ENCODE peak calls at places on chromosome 9, in ten cellular contexts. I is CD8-positive, alpha-beta memory T cell; R is GM06990; T is activated CD4-positive, alpha-beta T cell treated with anti-CD3 and anti-CD28 coated beads, Interleukin-2, amount 10 ng/mL, durations not matched to agents 7 days and 5 days; S is adrenal gland; O is astrocyte of the cerebellum; L is foreskin fibroblast; W is heart right ventricle; P is epithelial cell of esophagus; D is CD8-positive, alpha-beta T cell. Z is an unnamed sample.

GRCh38 chr9:129111762-129112151 is 542 bp downstream of the PTPA start:
- DNase-seq in W (peak; percentile 43), I (no peak), S (no peak), O (no peak), D (peak; percentile 52), L (peak; percentile 41), P (peak; percentile 41), T (peak; percentile 38), R (peak; percentile 69), Z (peak; percentile 52)

GRCh38 chr9:101388507-101388993 is 3.7 kb upstream of the BAAT start:
- DNase-seq in D (no peak), O (no peak), P (peak; percentile 33), R (no peak), W (no peak), T (no peak), I (no peak), S (no peak), L (no peak), Z (no peak)

GRCh38 chr9:135247174-135247930 is 159.9 kb downstream of the OLFM1 start:
- DNase-seq in S (no peak), L (no peak), R (no peak), P (no peak), O (no peak), W (no peak), D (no peak), I (no peak), T (no peak), Z (no peak)

GRCh38 chr9:37410969-37411785 is 11.3 kb upstream of the GRHPR start:
- DNase-seq in D (no peak), P (no peak), R (peak; percentile 89), L (peak; percentile 28), O (no peak), S (no peak), T (no peak), I (no peak), W (no peak), Z (peak; percentile 72)

GRCh38 chr9:79572891-79573696 is 1.3 kb downstream of the TLE4 start:
- DNase-seq in L (no peak), I (peak; percentile 82), R (peak; percentile 64), O (no peak), P (peak; percentile 33), T (peak; percentile 65), S (peak; percentile 69), D (peak; percentile 79), W (peak; percentile 47), Z (peak; percentile 45)

GRCh38 chr9:97559111-97559514 is 57.6 kb downstream of the TMOD1 start:
- DNase-seq in D (no peak), P (no peak), T (no peak), L (no peak), O (no peak), W (no peak), S (no peak), I (no peak), R (peak; percentile 81), Z (peak; percentile 80)

GRCh38 chr9:33950371-33950770 is 98.3 kb downstream of the UBAP2 start:
- DNase-seq in L (no peak), W (no peak), P (peak; percentile 37), D (no peak), S (no peak), I (no peak), O (no peak), T (no peak), R (no peak), Z (no peak)

GRCh38 chr9:74940600-74940999 is 12.1 kb downstream of the C9orf40 start:
- DNase-seq in P (no peak), L (no peak), W (no peak), R (no peak), I (no peak), D (no peak), S (no peak), T (no peak), O (no peak), Z (no peak)

GRCh38 chr9:130939405-130939941 is 426 bp upstream of the FIBCD1 start:
- DNase-seq in O (no peak), S (no peak), L (no peak), R (no peak), I (no peak), T (no peak), D (no peak), W (no peak), P (peak; percentile 32), Z (no peak)

GRCh38 chr9:129953736-129954135 is 89.3 kb downstream of the FNBP1 start:
- DNase-seq in T (no peak), W (no peak), I (no peak), S (no peak), P (no peak), D (no peak), R (no peak), O (no peak), L (no peak), Z (no peak)

GRCh38 chr9:117411547-117411946 is 3.3 kb downstream of the ASTN2 start:
- DNase-seq in D (no peak), O (peak; percentile 2), S (no peak), W (peak; percentile 28), L (no peak), P (peak; percentile 14), T (no peak), I (no peak), R (no peak), Z (peak; percentile 41)

GRCh38 chr9:72665421-72665820 is 144.0 kb downstream of the TMC1 start:
- DNase-seq in T (no peak), P (peak; percentile 87), R (no peak), I (no peak), O (no peak), S (no peak), W (no peak), D (no peak), L (peak; percentile 43), Z (no peak)

GRCh38 chr9:36318212-36318802 is 60.1 kb upstream of the GNE start:
- DNase-seq in P (no peak), R (no peak), L (no peak), O (no peak), T (no peak), I (no peak), S (no peak), W (no peak), D (no peak), Z (no peak)

GRCh38 chr9:134562146-134562753 is 79.4 kb upstream of the COL5A1 start:
- DNase-seq in W (no peak), L (no peak), D (no peak), T (no peak), S (no peak), O (no peak), I (no peak), P (no peak), R (no peak), Z (no peak)

GRCh38 chr9:130010151-130010988 is 32.6 kb downstream of the FNBP1 start:
- DNase-seq in P (no peak), I (peak; percentile 28), D (no peak), O (no peak), S (no peak), R (peak; percentile 80), T (no peak), L (no peak), W (no peak), Z (no peak)

GRCh38 chr9:2241461-2241874 is 226.3 kb downstream of the SMARCA2 start:
- DNase-seq in R (no peak), T (no peak), L (peak; percentile 71), S (peak; percentile 35), D (no peak), P (peak; percentile 82), W (peak; percentile 26), I (peak; percentile 1), O (peak; percentile 81), Z (no peak)

GRCh38 chr9:122777935-122778671 is 10.6 kb upstream of the OR5C1 start:
- DNase-seq in L (peak; percentile 50), O (no peak), I (no peak), S (no peak), W (no peak), T (no peak), P (peak; percentile 28), D (no peak), R (no peak), Z (peak; percentile 8)

GRCh38 chr9:98135938-98136337 is 16.9 kb upstream of the TRIM14 start:
- DNase-seq in D (no peak), S (no peak), T (no peak), L (no peak), P (no peak), R (no peak), W (no peak), O (no peak), I (no peak), Z (no peak)

GRCh38 chr9:127053057-127053821 is 69.2 kb downstream of the ANGPTL2 start:
- DNase-seq in S (no peak), L (no peak), O (no peak), P (no peak), T (no peak), R (no peak), D (no peak), W (peak; percentile 55), I (no peak), Z (no peak)

GRCh38 chr9:89603629-89604462 is 966 bp upstream of the GADD45G start:
- DNase-seq in P (peak; percentile 42), R (peak; percentile 39), W (peak; percentile 81), I (peak; percentile 28), D (peak; percentile 55), T (peak; percentile 39), L (no peak), S (peak; percentile 88), O (no peak), Z (peak; percentile 56)

GRCh38 chr9:34254141-34254913 is 74.7 kb downstream of the KIF24 start:
- DNase-seq in W (peak; percentile 32), D (no peak), S (no peak), L (peak; percentile 86), R (no peak), I (no peak), O (no peak), P (peak; percentile 97), T (no peak), Z (no peak)

GRCh38 chr9:98523231-98523901 is 185.4 kb downstream of the GABBR2 start:
- DNase-seq in D (no peak), W (no peak), O (no peak), L (no peak), S (no peak), I (no peak), P (peak; percentile 57), R (no peak), T (no peak), Z (no peak)

GRCh38 chr9:14482856-14483255 is 168.9 kb upstream of the NFIB start:
- DNase-seq in I (no peak), L (no peak), W (no peak), S (no peak), R (no peak), P (no peak), D (no peak), O (no peak), T (no peak), Z (no peak)

GRCh38 chr9:102631559-102631958 is 363.6 kb upstream of the CYLC2 start:
- DNase-seq in I (no peak), D (no peak), L (no peak), O (no peak), W (no peak), T (no peak), R (no peak), P (peak; percentile 22), S (no peak), Z (no peak)

GRCh38 chr9:36936498-36936831 is 97.6 kb downstream of the PAX5 start:
- DNase-seq in D (no peak), W (no peak), R (no peak), I (no peak), P (peak; percentile 21), S (no peak), T (no peak), O (no peak), L (no peak), Z (no peak)

GRCh38 chr9:127960410-127961165 is 20.2 kb downstream of the EEIG1 start:
- DNase-seq in S (no peak), P (peak; percentile 41), I (no peak), W (no peak), R (no peak), O (no peak), T (no peak), D (no peak), L (no peak), Z (no peak)

GRCh38 chr9:75239176-75239575 is 150.9 kb downstream of the OSTF1 start:
- DNase-seq in S (no peak), L (peak; percentile 9), I (no peak), O (no peak), R (no peak), D (no peak), W (no peak), T (no peak), P (peak; percentile 98), Z (no peak)

GRCh38 chr9:109894921-109895758 is 115.1 kb downstream of the PALM2AKAP2 start:
- DNase-seq in O (peak; percentile 40), L (peak; percentile 70), T (peak; percentile 20), R (no peak), W (peak; percentile 47), S (no peak), I (no peak), D (no peak), P (no peak), Z (peak; percentile 33)

Z was measured in GM10248.